ENCODE peak calls at places on chromosomes 3 and 15, in six cellular contexts. H, P, J, I, D and B are unnamed samples.

GRCh38 chr3:78402720-78403119 is 1362.8 kb downstream of the ROBO2 start:
- DNase-seq in P (no peak), J (no peak), H (no peak), D (no peak), I (no peak), B (no peak)

GRCh38 chr3:30894521-30895289 is at the start of gene GADL1:
- DNase-seq in J (peak), P (no peak), D (no peak), I (peak), H (no peak), B (no peak)

GRCh38 chr3:124409650-124410275 is 320.5 kb upstream of the UMPS start:
- DNase-seq in D (no peak), H (no peak), J (no peak), I (no peak), P (no peak), B (no peak)

GRCh38 chr3:28841436-28841835 is 439.4 kb upstream of the RBMS3 start:
- DNase-seq in D (no peak), J (no peak), H (no peak), I (no peak), P (no peak), B (no peak)

GRCh38 chr3:61725851-61726333 is 164.5 kb downstream of the PTPRG start:
- DNase-seq in H (no peak), I (no peak), P (no peak), J (peak), D (no peak), B (no peak)

GRCh38 chr3:124281453-124282316 is 289.8 kb upstream of the ROPN1 start:
- DNase-seq in J (peak), H (no peak), P (no peak), I (no peak), D (no peak), B (no peak)

GRCh38 chr3:134211797-134212196 is 38.9 kb downstream of the RYK start:
- DNase-seq in J (peak), D (no peak), H (no peak), P (no peak), I (no peak), B (no peak)

GRCh38 chr3:56799251-56799882 is 2.4 kb downstream of the ARHGEF3 start:
- DNase-seq in J (no peak), I (no peak), D (peak), H (no peak), P (no peak), B (no peak)

GRCh38 chr3:190811775-190812480 is 50.6 kb downstream of the GMNC start:
- DNase-seq in P (no peak), J (peak), H (peak), D (no peak), I (no peak), B (no peak)

GRCh38 chr15:43789409-43789808 is 2.7 kb upstream of the SERF2 start:
- DNase-seq in P (no peak), D (no peak), H (no peak), I (no peak), J (no peak), B (no peak)

GRCh38 chr3:77668398-77668797 is 628.5 kb downstream of the ROBO2 start:
- DNase-seq in I (no peak), D (no peak), P (no peak), J (no peak), H (no peak), B (no peak)

GRCh38 chr3:140854961-140855360 is 86.7 kb upstream of the SLC25A36 start:
- DNase-seq in P (no peak), H (no peak), D (no peak), I (no peak), J (no peak), B (no peak)

GRCh38 chr3:138399766-138400165 is 34.6 kb upstream of the ESYT3 start:
- DNase-seq in D (no peak), P (no peak), H (no peak), J (no peak), I (no peak), B (no peak)

GRCh38 chr3:79217096-79217495 is 550.7 kb downstream of the ROBO1 start:
- DNase-seq in I (no peak), H (no peak), D (no peak), J (no peak), P (no peak), B (no peak)

GRCh38 chr3:127074900-127075360 is 92.0 kb downstream of the PLXNA1 start:
- DNase-seq in I (no peak), H (peak), J (peak), P (no peak), D (no peak), B (no peak)

GRCh38 chr3:51928438-51928837 is 13.3 kb downstream of the RRP9 start:
- DNase-seq in I (peak), D (no peak), P (no peak), H (no peak), J (no peak), B (no peak)

GRCh38 chr15:27844018-27844666 is 255.0 kb downstream of the OCA2 start:
- DNase-seq in J (no peak), D (no peak), P (no peak), I (no peak), H (peak), B (no peak)

GRCh38 chr3:58526124-58526957 is 10.6 kb downstream of the ACOX2 start:
- DNase-seq in H (peak), D (no peak), I (no peak), J (no peak), P (no peak), B (no peak)

GRCh38 chr3:115915061-115915460 is 291.8 kb downstream of the GAP43 start:
- DNase-seq in P (no peak), I (no peak), D (no peak), J (no peak), H (no peak), B (no peak)

GRCh38 chr15:65766422-65767263 is 25.4 kb downstream of the DENND4A start:
- DNase-seq in P (no peak), I (no peak), J (no peak), H (no peak), D (no peak), B (no peak)

GRCh38 chr15:91465696-91466095 is 365.6 kb downstream of the SV2B start:
- DNase-seq in I (no peak), D (no peak), H (no peak), P (no peak), J (no peak), B (no peak)

GRCh38 chr15:98025237-98025636 is 64.7 kb downstream of the ARRDC4 start:
- DNase-seq in P (no peak), I (no peak), D (no peak), J (no peak), H (peak), B (no peak)

GRCh38 chr3:82390868-82391267 is 629.4 kb upstream of the GBE1 start:
- DNase-seq in H (no peak), P (no peak), I (no peak), D (no peak), J (no peak), B (no peak)

GRCh38 chr3:183502782-183503181 is 52.7 kb downstream of the KLHL6 start:
- DNase-seq in D (no peak), P (no peak), I (no peak), J (no peak), H (no peak), B (no peak)

GRCh38 chr3:151327571-151328198 is 1.7 kb downstream of the P2RY13 start:
- DNase-seq in P (no peak), D (no peak), H (no peak), I (no peak), J (peak), B (no peak)

GRCh38 chr15:67521770-67522568 is 1.0 kb downstream of the C15orf61 start:
- DNase-seq in J (no peak), P (no peak), H (no peak), I (no peak), D (no peak), B (no peak)

GRCh38 chr3:128080323-128080898 is 28.2 kb downstream of the SEC61A1 start:
- DNase-seq in I (no peak), H (peak), D (no peak), J (no peak), P (no peak), B (no peak)

GRCh38 chr15:57019496-57020160 is 101.2 kb downstream of the TCF12 start:
- DNase-seq in J (no peak), D (no peak), H (no peak), P (no peak), I (no peak), B (no peak)

GRCh38 chr15:71773206-71773859 is 37.0 kb upstream of the NR2E3 start:
- DNase-seq in H (no peak), I (no peak), J (no peak), P (no peak), D (no peak), B (no peak)

GRCh38 chr3:32004111-32004790 is 22.7 kb downstream of the ZNF860 start:
- DNase-seq in I (no peak), D (no peak), J (peak), P (no peak), H (no peak), B (no peak)

GRCh38 chr15:42091753-42092665 is 2.4 kb downstream of the PLA2G4D start:
- DNase-seq in P (no peak), J (no peak), I (no peak), H (no peak), D (no peak), B (no peak)